ENCODE peak calls at places on chromosomes 12 and 14, in five cellular contexts. J, A, U, N and Y are unnamed samples.

GRCh38 chr12:53219956-53220856 is 11.8 kb downstream of the RARG start:
- DNase-seq in J (peak), A (peak), U (peak), N (peak), Y (peak)

GRCh38 chr12:93883436-93884154 is 206.4 kb downstream of the CRADD start:
- DNase-seq in J (no peak), A (no peak), U (peak), N (no peak), Y (no peak)

GRCh38 chr14:52862652-52863338 is 71.4 kb upstream of the GNPNAT1 start:
- DNase-seq in J (peak), A (no peak), U (peak), N (no peak), Y (no peak)

GRCh38 chr12:52251367-52252055 is 18.5 kb downstream of the KRT7 start:
- DNase-seq in J (no peak), A (no peak), U (no peak), N (no peak), Y (no peak)

GRCh38 chr14:91848602-91849001 is 18.7 kb downstream of the TC2N start:
- DNase-seq in J (no peak), A (no peak), U (no peak), N (no peak), Y (no peak)

GRCh38 chr12:10739157-10740118 is 16.3 kb upstream of the YBX3 start:
- DNase-seq in J (no peak), A (no peak), U (no peak), N (no peak), Y (no peak)

GRCh38 chr14:31096255-31096654 is 70.1 kb upstream of the STRN3 start:
- DNase-seq in J (peak), A (no peak), U (peak), N (no peak), Y (no peak)

GRCh38 chr12:64181504-64182291 is 40.4 kb downstream of the KICS2 start:
- DNase-seq in J (peak), A (peak), U (peak), N (no peak), Y (no peak)

GRCh38 chr14:80605536-80605935 is 336.0 kb downstream of the CEP128 start:
- DNase-seq in J (no peak), A (no peak), U (no peak), N (no peak), Y (no peak)

GRCh38 chr14:85387181-85387580 is 142.8 kb upstream of the FLRT2 start:
- DNase-seq in J (peak), A (no peak), U (no peak), N (no peak), Y (no peak)

GRCh38 chr12:48865141-48865440 is 579 bp downstream of the RND1 start:
- DNase-seq in J (no peak), A (no peak), U (no peak), N (peak), Y (no peak)

GRCh38 chr14:52146504-52146903 is 77.6 kb upstream of the NID2 start:
- DNase-seq in J (no peak), A (no peak), U (peak), N (no peak), Y (no peak)

GRCh38 chr12:110667671-110668070 is 21.2 kb downstream of the HVCN1 start:
- DNase-seq in J (no peak), A (no peak), U (no peak), N (no peak), Y (no peak)

GRCh38 chr12:106342397-106343212 is 14.9 kb upstream of the POLR3B start:
- DNase-seq in J (peak), A (peak), U (peak), N (no peak), Y (no peak)

GRCh38 chr12:120757226-120757742 is 31.7 kb downstream of the ACADS start:
- DNase-seq in J (no peak), A (no peak), U (no peak), N (no peak), Y (no peak)

GRCh38 chr12:124456652-124457152 is 110.7 kb downstream of the NCOR2 start:
- DNase-seq in J (no peak), A (no peak), U (no peak), N (peak), Y (peak)
- H3K4me3 ChIP-seq in J (no peak), A (peak), U (no peak), N (peak), Y (peak)

DNA sequence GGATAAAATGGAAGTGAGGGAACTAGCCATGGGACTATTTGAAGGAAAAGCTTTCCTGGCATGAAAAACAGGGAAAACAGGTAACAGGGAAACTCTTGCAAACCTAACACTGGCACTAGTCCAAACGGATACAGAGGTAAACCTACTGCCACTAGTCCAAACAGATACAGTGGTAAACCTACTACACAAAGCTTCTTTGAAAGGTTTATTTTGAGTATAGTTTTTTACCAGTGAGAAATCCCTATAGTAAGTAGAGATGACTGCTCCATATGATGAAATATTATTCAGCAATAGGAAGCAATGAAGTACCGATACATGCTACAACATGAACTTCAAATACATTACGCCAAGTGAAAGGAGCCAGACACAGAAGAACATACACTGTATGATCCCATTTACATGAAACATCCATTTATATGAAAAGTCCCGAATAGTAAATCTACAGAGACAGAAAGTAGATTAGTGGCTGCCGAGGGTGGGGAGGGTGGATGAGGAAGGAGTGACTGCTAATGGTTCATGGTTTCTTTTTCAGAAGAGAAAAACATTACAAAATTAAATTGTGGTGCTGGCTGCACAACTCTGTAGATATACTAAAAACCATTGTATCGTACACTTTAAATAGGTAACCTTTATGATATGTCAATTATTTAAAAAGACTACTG is 25.5 kb downstream of the SPTLC2 start:
- DNase-seq in J (peak), A (no peak), U (no peak), N (no peak), Y (no peak)
- H3K4me3 ChIP-seq in J (peak), A (no peak), U (no peak), N (no peak), Y (no peak)

GRCh38 chr14:103657466-103657865 is 28.5 kb downstream of the KLC1 start:
- DNase-seq in J (no peak), A (peak), U (peak), N (no peak), Y (no peak)
- H3K4me3 ChIP-seq in J (no peak), A (no peak), U (no peak), N (no peak), Y (no peak)

DNA sequence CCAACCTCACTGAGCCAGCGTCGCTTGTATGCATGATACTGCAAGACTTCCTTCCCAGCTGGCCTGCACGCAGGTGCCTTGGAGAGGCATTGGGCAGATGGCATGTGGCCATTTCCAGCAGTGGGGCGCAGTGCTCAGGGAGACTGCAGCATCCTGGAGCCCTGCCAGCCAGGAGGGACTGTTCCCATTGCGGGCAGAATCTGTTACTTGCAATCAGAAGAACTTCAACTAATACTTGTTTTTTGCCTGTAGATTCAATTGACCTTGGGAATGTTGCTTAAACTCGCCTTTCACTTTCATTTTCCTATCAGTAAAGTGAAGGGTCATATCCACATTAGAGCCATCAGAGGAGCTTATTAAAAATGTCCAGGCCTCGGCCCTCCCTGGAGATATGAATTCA is 29.8 kb downstream of the ANKRD9 start:
- DNase-seq in J (no peak), A (peak), U (no peak), N (no peak), Y (no peak)
- H3K4me3 ChIP-seq in J (no peak), A (no peak), U (no peak), N (no peak), Y (no peak)

GRCh38 chr12:98908866-98909265 is 263.8 kb downstream of the APAF1 start:
- DNase-seq in J (no peak), A (no peak), U (no peak), N (no peak), Y (no peak)
- H3K4me3 ChIP-seq in J (no peak), A (no peak), U (no peak), N (no peak), Y (no peak)

GRCh38 chr14:59507063-59507751 is 22.9 kb downstream of the JKAMP start:
- DNase-seq in J (peak), A (peak), U (peak), N (no peak), Y (no peak)
- H3K4me3 ChIP-seq in J (no peak), A (no peak), U (no peak), N (no peak), Y (no peak)

DNA sequence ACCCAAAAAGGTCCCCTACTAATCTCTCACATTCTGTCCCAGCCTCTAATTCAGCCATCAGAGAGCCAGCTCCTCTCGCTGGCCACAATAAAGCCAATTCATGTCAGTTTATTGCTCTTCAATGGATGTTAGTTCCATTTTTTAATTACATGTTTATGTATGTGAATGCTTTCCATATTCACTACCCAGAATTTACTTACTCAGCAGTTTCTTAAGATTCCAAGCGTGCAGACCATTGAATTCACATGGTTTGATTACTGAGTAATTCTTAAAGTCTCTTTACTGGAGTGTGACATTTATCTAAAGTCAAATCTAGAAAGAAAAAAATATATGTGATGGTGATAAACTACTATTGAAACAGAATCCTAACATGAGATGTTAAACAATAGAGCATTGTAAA is 102.2 kb downstream of the LLPH start:
- DNase-seq in J (no peak), A (no peak), U (no peak), N (no peak), Y (no peak)
- H3K4me3 ChIP-seq in J (no peak), A (no peak), U (no peak), N (no peak), Y (no peak)